ENCODE peak calls at places on chromosomes 1 and 21, in four cellular contexts. A is GM12878, Y is K562, D is HepG2. Q is an unnamed sample.

GRCh38 chr1:96978431-96978830 is 256.8 kb downstream of the PTBP2 start:
- DNase-seq in Y (no peak), D (no peak), A (no peak), Q (no peak)

GRCh38 chr1:225539069-225539468 is 111.2 kb upstream of the LBR start:
- DNase-seq in A (no peak), D (no peak), Y (no peak), Q (no peak)

GRCh38 chr1:23116921-23117699 is 51.5 kb downstream of the LUZP1 start:
- DNase-seq in D (no peak), Y (no peak), A (no peak), Q (no peak)

GRCh38 chr1:226985239-226985838 is 45.2 kb downstream of the COQ8A start:
- DNase-seq in A (no peak), D (no peak), Y (no peak), Q (no peak)

GRCh38 chr1:196608401-196609113 is at the start of gene KCNT2:
- DNase-seq in A (no peak), D (no peak), Y (peak), Q (peak)

GRCh38 chr1:44322367-44322766 is 32.7 kb downstream of the ERI3 start:
- DNase-seq in A (no peak), Y (no peak), D (no peak), Q (no peak)

GRCh38 chr1:1573843-1574720 is 581 bp downstream of the SSU72 start:
- DNase-seq in Y (peak), D (peak), A (no peak), Q (peak)

GRCh38 chr1:181141431-181141910 is 53.0 kb downstream of the IER5 start:
- DNase-seq in Y (peak), A (no peak), D (no peak), Q (no peak)

GRCh38 chr1:235074335-235075120 is 54.1 kb downstream of the TOMM20 start:
- DNase-seq in D (peak), A (no peak), Y (no peak), Q (no peak)

GRCh38 chr1:119675349-119676343 is 27.6 kb upstream of the ZNF697 start:
- DNase-seq in Y (peak), A (peak), D (peak), Q (peak)

GRCh38 chr1:151993084-151993733 is 450 bp downstream of the S100A10 start:
- DNase-seq in Y (no peak), A (no peak), D (no peak), Q (peak)

GRCh38 chr1:197736689-197737088 is 38.6 kb downstream of the DENND1B start:
- DNase-seq in Y (no peak), A (no peak), D (no peak), Q (no peak)

GRCh38 chr21:29557200-29557599 is 258.5 kb downstream of the BACH1 start:
- DNase-seq in Y (no peak), A (no peak), D (no peak), Q (no peak)

GRCh38 chr1:22789356-22789994 is 78.8 kb downstream of the EPHB2 start:
- DNase-seq in D (no peak), Y (no peak), A (no peak), Q (no peak)

GRCh38 chr1:107776898-107777663 is 187.9 kb downstream of the VAV3 start:
- DNase-seq in Y (no peak), A (peak), D (no peak), Q (no peak)

GRCh38 chr1:168287237-168287664 is 6.6 kb downstream of the TBX19 start:
- DNase-seq in D (no peak), Y (peak), A (no peak), Q (no peak)

GRCh38 chr1:13600762-13601483 is 17.3 kb downstream of the PDPN start:
- DNase-seq in Y (no peak), D (no peak), A (no peak), Q (no peak)

GRCh38 chr1:64935551-64936158 is 30.7 kb downstream of the JAK1 start:
- DNase-seq in A (no peak), D (no peak), Y (no peak), Q (no peak)

GRCh38 chr1:45016090-45016697 is 4.1 kb downstream of the UROD start:
- DNase-seq in D (no peak), Y (peak), A (no peak), Q (no peak)

GRCh38 chr1:245715291-245715701 is 560.5 kb downstream of the KIF26B start:
- DNase-seq in D (no peak), Y (no peak), A (no peak), Q (no peak)

GRCh38 chr1:3324704-3325535 is 129.5 kb upstream of the ARHGEF16 start:
- DNase-seq in D (no peak), A (no peak), Y (no peak), Q (no peak)

GRCh38 chr1:31541201-31541600 is 35.1 kb upstream of the TINAGL1 start:
- DNase-seq in D (no peak), A (no peak), Y (no peak), Q (no peak)

GRCh38 chr1:226814751-226815496 is 55.5 kb upstream of the PSEN2 start:
- DNase-seq in D (no peak), Y (no peak), A (no peak), Q (no peak)

GRCh38 chr1:167922023-167922422 is 8.1 kb upstream of the ADCY10 start:
- DNase-seq in Y (no peak), A (no peak), D (no peak), Q (no peak)

GRCh38 chr21:25811186-25811585 is 76.4 kb downstream of the GABPA start:
- DNase-seq in A (no peak), Y (no peak), D (no peak), Q (no peak)

GRCh38 chr21:25806053-25806452 is 71.3 kb downstream of the GABPA start:
- DNase-seq in A (no peak), Y (no peak), D (no peak), Q (no peak)

GRCh38 chr21:25813917-25814316 is 79.1 kb downstream of the GABPA start:
- DNase-seq in Y (no peak), A (no peak), D (no peak), Q (no peak)

GRCh38 chr21:25809013-25809412 is 74.2 kb downstream of the GABPA start:
- DNase-seq in A (no peak), Y (no peak), D (no peak), Q (no peak)
- TF ChIP-seq ETV6 in A (no peak), Y (no peak), D (no peak), Q (no peak)

DNA sequence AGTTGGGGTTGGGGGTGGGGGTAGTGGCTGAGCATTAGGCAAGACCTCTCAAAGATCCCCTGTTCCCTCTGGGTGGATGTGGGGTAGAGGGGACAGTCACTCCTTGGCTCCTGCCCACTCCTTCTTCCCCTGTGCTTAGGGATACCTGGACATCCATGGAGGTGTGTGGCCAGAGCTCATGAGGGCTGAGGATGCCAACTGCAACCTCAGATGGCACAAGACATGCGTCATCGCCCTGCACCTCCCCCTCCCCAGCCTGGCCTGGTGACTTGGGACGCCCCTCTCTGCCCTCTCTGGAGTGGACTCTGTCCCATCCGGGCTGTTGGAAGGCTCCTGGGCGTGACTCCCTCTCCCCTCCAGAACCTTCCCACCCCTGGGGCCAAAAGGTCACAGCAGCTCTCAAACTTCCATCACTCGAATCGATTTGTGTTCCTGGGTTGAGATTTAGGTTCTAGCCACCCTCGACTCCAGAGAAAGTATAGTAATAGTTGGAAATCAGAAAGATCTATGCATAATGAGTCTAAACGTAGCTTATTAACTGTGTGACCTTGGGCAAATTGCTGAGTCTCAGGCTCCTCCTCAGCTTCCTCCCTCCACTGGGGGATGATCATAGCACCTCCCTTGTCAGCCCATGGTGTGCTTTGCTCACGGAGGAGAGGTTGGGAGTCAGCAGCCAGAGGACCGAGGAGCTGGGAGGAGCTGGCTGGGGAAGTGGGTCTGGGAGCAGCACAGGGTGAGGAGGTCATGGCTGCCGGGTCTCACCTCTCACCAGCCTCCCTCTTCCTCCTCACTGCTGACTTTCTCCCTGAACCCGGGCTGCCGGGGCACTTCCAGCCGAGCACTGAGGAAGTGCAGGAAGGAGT is 2.2 kb upstream of the PTPN7 start:
- DNase-seq in A (no peak), Y (peak), D (no peak), Q (no peak)
- TF ChIP-seq USF2 in A (no peak), Y (no peak), D (no peak), Q (no peak)

GRCh38 chr1:51264470-51264869 is 28.4 kb downstream of the RNF11 start:
- DNase-seq in D (no peak), A (no peak), Y (no peak), Q (no peak)
- TF ChIP-seq ESRRA in D (no peak), A (no peak), Y (no peak), Q (no peak)

DNA sequence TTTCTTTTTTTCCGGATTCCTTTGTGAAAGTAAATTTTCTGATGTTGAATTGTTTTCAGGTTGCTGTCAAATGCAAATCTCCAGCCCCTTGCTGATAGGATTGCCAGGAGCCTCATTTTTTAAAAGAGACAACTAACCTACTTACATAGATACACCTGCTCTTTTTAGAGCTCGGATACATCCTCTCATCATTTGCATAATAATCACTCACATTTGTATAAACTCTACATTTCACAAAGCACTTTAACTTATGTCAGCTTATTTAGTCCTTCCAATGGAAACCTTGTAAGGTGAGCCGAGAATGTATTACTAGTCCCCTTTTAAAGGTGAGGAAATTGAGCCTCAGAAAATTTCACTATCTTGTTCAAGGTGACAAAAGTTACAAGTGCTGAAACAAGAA is 84.8 kb downstream of the KCTD3 start:
- DNase-seq in Y (no peak), A (no peak), D (no peak), Q (no peak)
- TF ChIP-seq ETV6 in Y (no peak), A (no peak), D (no peak), Q (no peak)

GRCh38 chr21:41313765-41314164 is 2.8 kb upstream of the FAM3B start:
- DNase-seq in D (no peak), Y (no peak), A (no peak), Q (no peak)
- TF ChIP-seq USF2 in D (no peak), Y (no peak), A (no peak), Q (no peak)

DNA sequence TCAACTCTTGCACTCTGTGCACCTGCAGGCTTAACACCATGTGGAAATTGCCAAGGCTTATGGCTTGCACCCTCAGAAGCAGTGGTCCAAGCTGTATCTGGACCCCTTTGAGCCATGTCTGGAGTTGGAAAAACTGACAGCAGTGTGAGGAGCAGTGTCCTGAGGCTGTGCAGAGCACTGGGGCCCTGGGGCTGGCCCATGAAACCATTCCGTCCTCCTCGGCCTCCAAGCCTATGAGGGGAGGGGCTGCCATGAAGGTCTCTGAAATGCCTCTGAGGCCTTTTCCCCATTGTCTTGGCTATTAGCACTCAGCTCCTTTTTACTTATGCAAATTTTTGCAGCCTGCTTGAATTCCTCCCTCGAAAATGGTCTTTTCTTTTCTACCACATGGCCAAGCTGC is 126.7 kb downstream of the DISC1 start:
- DNase-seq in A (no peak), D (no peak), Y (no peak), Q (no peak)
- TF ChIP-seq ESRRA in A (no peak), D (no peak), Y (no peak), Q (no peak)